ENCODE peak calls at places on chromosomes 4 and X, in five cellular contexts. H is activated naive CD4-positive, alpha-beta T cell; Q is stomach; M is epithelial cell of esophagus; C is tibial artery. K is an unnamed sample.

GRCh38 chr4:70183168-70183939 is 12.2 kb upstream of the ODAM start:
- DNase-seq in Q (peak; percentile 28), H (no peak), C (no peak), M (peak; percentile 71), K (no peak)

GRCh38 chrX:96407981-96408380 is 276.7 kb upstream of the DIAPH2 start:
- DNase-seq in M (no peak), H (no peak), C (no peak), Q (no peak), K (no peak)

GRCh38 chrX:48695524-48695875 is 1.0 kb upstream of the SUV39H1 start:
- DNase-seq in Q (no peak), C (no peak), H (no peak), M (no peak), K (no peak)

GRCh38 chr4:87839309-87839946 is 6.7 kb downstream of the MEPE start:
- DNase-seq in C (peak; percentile 31), Q (no peak), M (peak; percentile 56), H (no peak), K (peak; percentile 30)

GRCh38 chr4:8330821-8331566 is 61.4 kb downstream of the HTRA3 start:
- DNase-seq in Q (peak; percentile 25), C (no peak), H (no peak), M (no peak), K (no peak)

GRCh38 chr4:76640252-76640925 is 205.4 kb downstream of the SHROOM3 start:
- DNase-seq in C (no peak), H (no peak), Q (peak; percentile 75), M (peak; percentile 83), K (no peak)

GRCh38 chr4:15366660-15367059 is 61.2 kb upstream of the C1QTNF7 start:
- DNase-seq in H (no peak), C (peak; percentile 25), Q (no peak), M (no peak), K (no peak)

GRCh38 chrX:23246001-23246400 is 88.6 kb upstream of the PTCHD1 start:
- DNase-seq in Q (no peak), H (no peak), M (no peak), C (no peak), K (no peak)

GRCh38 chr4:2425386-2426068 is 6.8 kb downstream of the CFAP99 start:
- DNase-seq in Q (no peak), M (no peak), H (no peak), C (no peak), K (no peak)

GRCh38 chr4:71020611-71021010 is 27.2 kb downstream of the DCK start:
- DNase-seq in M (no peak), C (no peak), H (no peak), Q (no peak), K (no peak)